ENCODE peak calls at places on chromosomes 3 and 15, in seven cellular contexts. D, W, E, Q, U, N and V are unnamed samples.
A peak's percentile ranks its signal among the peaks of the same experiment; 100 is the strongest.

GRCh38 chr3:34511891-34512290 is 713.5 kb downstream of the PDCD6IP start:
- DNase-seq in Q (no peak), W (no peak), D (no peak), U (no peak), E (no peak), N (no peak), V (no peak)

GRCh38 chr15:33074942-33075341 is 119.6 kb downstream of the FMN1 start:
- DNase-seq in U (no peak), N (no peak), W (no peak), D (no peak), E (no peak), Q (no peak), V (no peak)

GRCh38 chr3:184050217-184050847 is 2.5 kb upstream of the HTR3C start:
- DNase-seq in E (no peak), Q (no peak), N (no peak), D (no peak), U (no peak), W (no peak), V (no peak)

GRCh38 chr3:171865191-171865865 is 22.2 kb downstream of the TMEM212 start:
- DNase-seq in U (no peak), W (no peak), N (no peak), Q (no peak), D (no peak), E (no peak), V (no peak)

GRCh38 chr3:101070260-101071121 is 77.3 kb upstream of the ABI3BP start:
- DNase-seq in D (no peak), N (peak; percentile 78), E (no peak), U (peak; percentile 45), Q (peak; percentile 75), W (peak; percentile 67), V (peak; percentile 19)

GRCh38 chr15:32701863-32702262 is 15.9 kb upstream of the GREM1 start:
- DNase-seq in Q (no peak), N (no peak), D (no peak), U (no peak), W (no peak), E (peak; percentile 30), V (no peak)

GRCh38 chr3:7293286-7293685 is 432.4 kb downstream of the GRM7 start:
- DNase-seq in W (no peak), Q (no peak), D (no peak), E (no peak), U (no peak), N (no peak), V (no peak)

GRCh38 chr3:32175607-32176197 is 62.8 kb upstream of the CMTM8 start:
- DNase-seq in W (peak; percentile 35), N (peak; percentile 57), U (peak; percentile 81), E (peak; percentile 55), Q (peak; percentile 68), D (peak; percentile 48), V (no peak)

GRCh38 chr3:38153986-38154608 is 11.2 kb upstream of the OXSR1 start:
- DNase-seq in W (no peak), D (peak; percentile 76), U (no peak), Q (no peak), E (peak; percentile 80), N (no peak), V (no peak)

GRCh38 chr3:48655586-48655985 is 7.1 kb downstream of the CELSR3 start:
- DNase-seq in Q (peak; percentile 67), N (no peak), D (no peak), E (no peak), W (no peak), U (no peak), V (no peak)

GRCh38 chr15:41930221-41930866 is 36.5 kb upstream of the SPTBN5 start:
- DNase-seq in D (peak; percentile 97), E (peak; percentile 97), W (peak; percentile 65), N (no peak), U (peak; percentile 62), Q (peak; percentile 13), V (no peak)

GRCh38 chr3:71156062-71156665 is 427.4 kb downstream of the FOXP1 start:
- DNase-seq in N (no peak), Q (no peak), W (no peak), U (no peak), D (no peak), E (no peak), V (no peak)
- TF ChIP-seq CTCF in N (no peak), Q (no peak), W (no peak), U (no peak), D (no peak), E (no peak), V (no peak)

DNA sequence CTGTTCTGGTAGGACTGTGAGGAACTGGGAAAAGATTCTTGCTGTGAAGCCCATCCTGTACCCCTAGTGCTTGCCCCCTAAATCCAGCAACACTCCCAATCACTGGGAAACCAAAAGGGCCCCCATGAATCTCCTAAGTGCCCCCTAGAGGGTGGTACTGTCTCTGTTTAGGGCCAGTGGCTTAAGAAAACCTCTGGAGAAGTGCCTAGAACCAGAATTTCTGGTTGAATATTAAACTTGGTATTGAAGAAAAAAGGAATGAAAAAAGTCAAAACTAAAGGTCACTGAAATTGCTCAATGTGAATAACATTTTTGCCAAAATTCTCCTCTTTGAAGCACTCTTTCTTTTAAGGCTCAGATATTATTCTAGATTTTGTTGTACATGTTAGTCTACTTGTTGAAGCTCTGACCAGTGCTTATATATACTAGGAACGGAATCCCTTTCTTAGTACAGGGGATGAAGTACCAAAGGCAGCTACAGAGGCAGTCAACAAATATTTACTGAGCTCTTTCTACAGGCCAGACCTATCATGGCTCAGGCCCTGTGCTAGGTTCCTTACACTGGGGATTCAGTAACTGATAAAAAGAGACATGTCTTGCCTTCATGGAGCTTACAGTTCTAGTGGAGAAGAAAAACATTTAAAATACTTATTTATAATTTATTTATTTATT is 138.8 kb downstream of the MYLK start:
- DNase-seq in W (no peak), N (no peak), E (no peak), U (peak; percentile 52), Q (no peak), D (no peak), V (no peak)
- TF ChIP-seq CTCF in W (no peak), N (no peak), E (no peak), U (peak; percentile 59), Q (no peak), D (peak; percentile 59), V (no peak)

GRCh38 chr3:123781138-123781537 is 103.0 kb downstream of the MYLK start:
- DNase-seq in E (no peak), N (no peak), Q (no peak), D (no peak), U (no peak), W (no peak), V (no peak)
- TF ChIP-seq CTCF in E (peak; percentile 4), N (no peak), Q (no peak), D (peak; percentile 44), U (no peak), W (no peak), V (no peak)

GRCh38 chr15:36449084-36449661 is 130.3 kb upstream of the CDIN1 start:
- DNase-seq in U (no peak), N (no peak), D (no peak), W (no peak), Q (no peak), E (no peak), V (no peak)
- TF ChIP-seq CTCF in U (no peak), N (no peak), D (no peak), W (no peak), Q (no peak), E (no peak), V (no peak)

GRCh38 chr3:11909726-11910125 is 63.0 kb upstream of the TAMM41 start:
- DNase-seq in N (no peak), U (no peak), Q (no peak), W (no peak), E (no peak), D (no peak), V (no peak)
- TF ChIP-seq CTCF in N (no peak), U (no peak), Q (no peak), W (no peak), E (no peak), D (no peak), V (no peak)